ENCODE peak calls at places on chromosome 2, in four cellular contexts. H, Y, S and Q are unnamed samples.

GRCh38 chr2:222360997-222361396 is 62.2 kb upstream of the PAX3 start:
- DNase-seq in H (no peak), Y (no peak), S (no peak), Q (no peak)

GRCh38 chr2:11745613-11746375 is 638 bp upstream of the LPIN1 start:
- DNase-seq in H (no peak), Y (no peak), S (no peak), Q (no peak)

GRCh38 chr2:169736902-169737301 is 3.3 kb downstream of the KLHL23 start:
- DNase-seq in H (no peak), Y (no peak), S (no peak), Q (no peak)

GRCh38 chr2:234136461-234136860 is 86.0 kb downstream of the SPP2 start:
- DNase-seq in H (no peak), Y (peak; percentile 42), S (peak; percentile 64), Q (no peak)

GRCh38 chr2:151638188-151638933 is 95.9 kb downstream of the NEB start:
- DNase-seq in H (no peak), Y (no peak), S (no peak), Q (no peak)

GRCh38 chr2:138010890-138011289 is 46.6 kb downstream of the HNMT start:
- DNase-seq in H (no peak), Y (no peak), S (no peak), Q (no peak)

GRCh38 chr2:12169721-12170120 is 423.3 kb downstream of the LPIN1 start:
- DNase-seq in H (no peak), Y (peak; percentile 34), S (no peak), Q (no peak)

GRCh38 chr2:177616731-177617130 is 224.2 kb downstream of the AGPS start:
- DNase-seq in H (no peak), Y (no peak), S (no peak), Q (no peak)

GRCh38 chr2:42098571-42099430 is 51.0 kb downstream of the PKDCC start:
- DNase-seq in H (no peak), Y (no peak), S (peak; percentile 60), Q (no peak)

GRCh38 chr2:128617661-128618060 is 299.0 kb upstream of the HS6ST1 start:
- DNase-seq in H (no peak), Y (no peak), S (no peak), Q (no peak)

GRCh38 chr2:173092844-173093402 is 17.3 kb downstream of the MAP3K20 start:
- DNase-seq in H (no peak), Y (no peak), S (no peak), Q (no peak)

GRCh38 chr2:17792515-17792914 is 23.7 kb upstream of the MSGN1 start:
- DNase-seq in H (no peak), Y (no peak), S (no peak), Q (no peak)

GRCh38 chr2:118523761-118524160 is 323.7 kb downstream of the EN1 start:
- DNase-seq in H (no peak), Y (no peak), S (no peak), Q (no peak)

GRCh38 chr2:26487192-26487591 is 9.3 kb upstream of the OTOF start:
- DNase-seq in H (no peak), Y (no peak), S (no peak), Q (no peak)

GRCh38 chr2:68730828-68731227 is 3.8 kb upstream of the ARHGAP25 start:
- DNase-seq in H (no peak), Y (peak; percentile 90), S (peak; percentile 17), Q (no peak)

GRCh38 chr2:8144785-8145184 is 537.1 kb upstream of the ID2 start:
- DNase-seq in H (no peak), Y (no peak), S (no peak), Q (no peak)

GRCh38 chr2:54531558-54531957 is 75.4 kb downstream of the SPTBN1 start:
- DNase-seq in H (no peak), Y (peak; percentile 97), S (no peak), Q (no peak)

GRCh38 chr2:220708366-220708765 is 863.7 kb downstream of the EPHA4 start:
- DNase-seq in H (no peak), Y (peak; percentile 8), S (no peak), Q (no peak)

GRCh38 chr2:220665108-220665471 is 907.0 kb downstream of the EPHA4 start:
- DNase-seq in H (no peak), Y (no peak), S (no peak), Q (no peak)

DNA sequence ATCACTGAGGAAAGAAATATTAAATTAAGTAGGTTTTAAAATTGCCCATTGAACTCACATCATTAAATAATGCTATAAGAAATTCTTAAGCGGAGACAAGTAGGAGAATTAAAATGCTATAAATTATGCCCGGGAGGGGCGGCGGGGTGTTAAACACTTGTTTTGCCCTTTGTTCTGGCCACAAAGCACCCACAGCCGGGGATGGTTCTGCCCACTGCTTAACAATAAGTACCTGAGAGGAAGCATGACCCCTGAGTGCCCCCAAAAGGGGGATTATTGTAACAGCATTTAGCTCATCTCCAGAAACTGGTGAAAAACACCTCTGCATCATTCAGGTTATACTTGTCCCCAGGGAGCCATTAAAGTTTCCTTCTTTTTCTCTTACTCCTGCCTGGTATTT is 332.7 kb upstream of the POU3F3 start:
- DNase-seq in H (no peak), Y (no peak), S (peak; percentile 80), Q (no peak)
- TF ChIP-seq CTCF in H (peak; percentile 41), Y (no peak), S (peak; percentile 74), Q (no peak)

DNA sequence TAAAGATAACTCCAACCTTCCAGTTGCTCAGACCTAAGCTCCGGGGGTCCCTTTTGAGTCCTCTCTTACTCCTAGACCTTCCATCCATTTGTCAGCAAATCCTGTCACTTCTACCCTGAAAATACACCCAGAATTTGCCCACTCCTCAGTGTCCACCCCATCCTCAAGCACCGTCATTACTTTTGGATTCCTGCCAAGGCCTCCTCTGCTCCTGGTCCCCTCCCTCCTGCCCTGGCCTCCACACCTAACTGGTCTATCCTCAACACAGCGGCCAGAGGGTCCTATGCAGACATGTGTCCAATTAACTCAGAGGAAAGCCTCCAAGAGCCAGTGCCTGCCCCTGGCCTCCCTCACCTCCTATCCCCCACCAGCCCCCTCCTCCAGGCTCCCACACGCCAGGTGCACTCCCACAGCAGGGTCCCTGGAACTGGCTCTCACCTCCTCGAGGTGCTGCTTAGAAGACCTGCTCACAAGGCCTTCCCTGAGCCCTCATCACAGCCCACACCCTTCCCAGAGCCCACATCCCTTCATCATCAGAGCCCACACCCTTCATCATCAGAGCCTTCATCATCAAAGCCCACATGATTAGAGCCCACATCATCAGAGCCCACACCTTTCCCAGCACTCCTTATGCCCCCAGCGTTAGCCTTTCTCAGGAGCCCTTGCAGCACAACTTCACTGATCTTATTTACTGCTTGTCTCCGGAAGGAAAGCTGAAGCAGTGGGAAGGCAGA is 20.4 kb downstream of the FAM178B start:
- DNase-seq in H (no peak), Y (no peak), S (no peak), Q (no peak)
- TF ChIP-seq CTCF in H (no peak), Y (no peak), S (no peak), Q (no peak)

GRCh38 chr2:100821255-100821912 is 1.4 kb downstream of the NPAS2 start:
- DNase-seq in H (no peak), Y (no peak), S (no peak), Q (peak; percentile 25)
- TF ChIP-seq CTCF in H (no peak), Y (no peak), S (no peak), Q (no peak)

GRCh38 chr2:140246058-140246457 is 1465.9 kb upstream of the NXPH2 start:
- DNase-seq in H (no peak), Y (no peak), S (no peak), Q (no peak)

GRCh38 chr2:140246957-140247356 is 1466.8 kb upstream of the NXPH2 start:
- DNase-seq in H (no peak), Y (no peak), S (no peak), Q (no peak)

GRCh38 chr2:140248623-140249022 is 1468.4 kb upstream of the NXPH2 start:
- DNase-seq in H (no peak), Y (no peak), S (no peak), Q (no peak)

GRCh38 chr2:140247451-140248205 is 1467.4 kb upstream of the NXPH2 start:
- DNase-seq in H (no peak), Y (no peak), S (no peak), Q (no peak)

GRCh38 chr2:140242889-140243288 is 1462.7 kb upstream of the NXPH2 start:
- DNase-seq in H (no peak), Y (peak; percentile 3), S (no peak), Q (no peak)
- TF ChIP-seq CTCF in H (no peak), Y (no peak), S (peak; percentile 38), Q (no peak)

GRCh38 chr2:199955339-199956061 is at the start of the genes MAIP1 and TYW5:
- DNase-seq in H (peak; percentile 70), Y (peak; percentile 87), S (peak; percentile 93), Q (peak; percentile 83)
- TF ChIP-seq CTCF in H (peak; percentile 24), Y (peak; percentile 29), S (peak; percentile 42), Q (peak; percentile 18)

DNA sequence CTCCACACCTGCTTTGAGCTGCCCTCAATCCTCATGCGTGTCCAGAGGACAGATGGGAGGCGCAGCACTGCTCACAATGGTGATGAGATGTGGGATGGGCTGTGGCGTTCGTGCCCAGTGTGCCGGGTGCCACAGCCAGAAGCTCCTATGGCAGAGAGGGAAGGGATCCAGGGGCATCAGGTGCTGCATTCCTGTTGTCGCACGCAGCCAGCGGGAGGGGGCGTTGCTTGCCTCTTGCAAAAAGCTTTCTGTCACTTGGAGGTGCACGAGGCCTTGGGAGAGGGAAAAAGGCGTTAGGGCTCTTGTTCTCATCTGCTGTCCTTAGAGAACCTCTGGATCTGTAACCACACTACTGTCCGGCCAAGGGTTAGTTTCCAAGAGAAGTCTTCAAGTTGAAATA is 29.2 kb upstream of the ALLC start:
- DNase-seq in H (no peak), Y (peak; percentile 39), S (peak; percentile 91), Q (no peak)
- TF ChIP-seq CTCF in H (peak; percentile 42), Y (peak; percentile 33), S (peak; percentile 69), Q (no peak)

GRCh38 chr2:239735131-239735828 is 289.9 kb downstream of the NDUFA10 start:
- DNase-seq in H (no peak), Y (no peak), S (peak; percentile 92), Q (no peak)
- TF ChIP-seq CTCF in H (peak; percentile 42), Y (no peak), S (peak; percentile 36), Q (no peak)

GRCh38 chr2:70975237-70975636 is 3.2 kb upstream of the ANKRD53 start:
- DNase-seq in H (no peak), Y (no peak), S (no peak), Q (no peak)

GRCh38 chr2:70979626-70980025 is 1.2 kb downstream of the ANKRD53 start:
- DNase-seq in H (no peak), Y (no peak), S (peak; percentile 46), Q (no peak)

GRCh38 chr2:70978388-70979357 is at the start of gene ANKRD53:
- DNase-seq in H (peak; percentile 75), Y (peak; percentile 40), S (peak; percentile 92), Q (no peak)

GRCh38 chr2:70974592-70974991 is 3.8 kb upstream of the ANKRD53 start:
- DNase-seq in H (no peak), Y (no peak), S (no peak), Q (no peak)

DNA sequence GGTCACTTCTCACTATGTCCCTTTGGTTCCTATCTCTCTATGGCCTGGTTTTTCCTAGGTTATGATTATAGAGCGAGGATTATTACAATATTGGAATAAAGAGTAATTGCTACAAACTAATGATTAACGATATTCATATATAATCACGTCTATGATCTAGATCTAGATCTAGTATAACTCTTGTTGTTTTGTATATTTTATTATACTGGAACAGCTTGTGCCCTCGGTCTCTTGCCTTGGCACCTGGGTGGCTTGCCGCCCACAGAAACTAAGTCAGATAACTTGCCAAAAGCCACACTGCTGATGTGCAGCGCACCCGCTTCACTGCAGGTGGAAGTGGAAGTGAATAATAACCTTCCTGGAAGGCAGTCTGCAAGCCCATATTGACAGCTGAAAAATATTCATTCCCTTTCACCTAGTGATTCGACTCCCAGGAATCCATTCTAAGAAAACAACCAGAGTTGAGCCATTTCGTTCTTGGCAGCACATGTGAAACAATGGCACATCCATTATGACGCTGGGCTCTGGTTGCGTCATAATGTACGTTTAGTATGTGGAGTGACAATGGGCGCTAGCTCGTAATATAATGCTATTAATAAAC is 725 bp upstream of the ANKRD53 start:
- DNase-seq in H (no peak), Y (peak; percentile 94), S (no peak), Q (no peak)
- TF ChIP-seq CTCF in H (peak; percentile 13), Y (no peak), S (no peak), Q (no peak)